ENCODE peak calls at places on chromosomes 3 and 15, in seven cellular contexts. R is sciatic nerve; V is activated CD8-positive, alpha-beta memory T cell treated with anti-CD3 and anti-CD28 coated beads, Interleukin-2, amount 10 ng/mL, durations not matched to agents 7 days and 5 days; I is NCI-H2171 treated with DMSO at 0.1 percent for 48 hours; D is ovary; F is COR-L47; X is activated naive CD4-positive, alpha-beta T cell treated with anti-CD3 and anti-CD28 coated beads, Interleukin-2, amount 50 U/mL, for 16 hours. M is an unnamed sample.

GRCh38 chr3:127685708-127686511 is 13.2 kb downstream of the ABTB1 start:
- DNase-seq in V (no peak), F (no peak), X (no peak), I (no peak), D (no peak), R (no peak), M (no peak)

GRCh38 chr3:170844377-170844776 is 25.6 kb downstream of the RPL22L1 start:
- DNase-seq in F (no peak), D (no peak), V (no peak), I (no peak), R (no peak), X (no peak), M (no peak)

GRCh38 chr3:172244011-172244410 is 204.2 kb downstream of the GHSR start:
- DNase-seq in I (no peak), V (no peak), D (no peak), X (no peak), R (no peak), F (no peak), M (no peak)

GRCh38 chr15:68106656-68107055 is 52.5 kb downstream of the PIAS1 start:
- DNase-seq in R (no peak), F (no peak), V (no peak), D (no peak), X (no peak), I (no peak), M (no peak)

GRCh38 chr15:44157679-44158078 is 37.4 kb downstream of the FRMD5 start:
- DNase-seq in X (no peak), V (no peak), I (no peak), R (no peak), D (no peak), F (no peak), M (peak)

GRCh38 chr3:127736801-127737539 is 64.2 kb downstream of the ABTB1 start:
- DNase-seq in X (no peak), V (no peak), I (no peak), F (no peak), R (no peak), D (no peak), M (no peak)

GRCh38 chr3:132723551-132723950 is 1.3 kb upstream of the NPHP3 start:
- DNase-seq in X (no peak), R (no peak), I (no peak), V (no peak), D (no peak), F (no peak), M (no peak)

GRCh38 chr3:47542614-47543173 is 29.2 kb upstream of the ELP6 start:
- DNase-seq in I (no peak), X (no peak), V (no peak), F (no peak), D (peak), R (peak), M (no peak)

GRCh38 chr3:57852896-57853295 is 96.8 kb downstream of the SLMAP start:
- DNase-seq in X (no peak), D (no peak), F (no peak), V (no peak), I (no peak), R (no peak), M (no peak)

GRCh38 chr3:145032790-145033189 is 1061.2 kb downstream of the DIPK2A start:
- DNase-seq in F (no peak), D (no peak), R (no peak), I (no peak), V (no peak), X (no peak), M (no peak)

GRCh38 chr3:59798372-59799086 is 748.7 kb upstream of the CFAP20DC start:
- DNase-seq in V (no peak), D (no peak), I (no peak), X (no peak), R (no peak), F (no peak), M (no peak)

GRCh38 chr3:172261053-172261452 is 187.2 kb downstream of the GHSR start:
- DNase-seq in V (no peak), F (no peak), I (no peak), X (no peak), D (no peak), R (no peak), M (no peak)

GRCh38 chr3:38610934-38611333 is 38.6 kb downstream of the SCN5A start:
- DNase-seq in X (no peak), D (no peak), F (no peak), V (no peak), I (no peak), R (peak), M (no peak)

GRCh38 chr3:188796122-188796631 is 375.6 kb upstream of the TPRG1 start:
- DNase-seq in I (no peak), F (no peak), V (no peak), R (no peak), D (no peak), X (no peak), M (peak)

GRCh38 chr15:43406808-43407207 is 35.9 kb downstream of the TUBGCP4 start:
- DNase-seq in I (no peak), F (no peak), D (no peak), X (no peak), R (no peak), V (no peak), M (no peak)

GRCh38 chr3:75294124-75294523 is 370.0 kb upstream of the FRG2C start:
- DNase-seq in X (no peak), V (no peak), D (peak), F (no peak), R (peak), I (no peak), M (peak)

GRCh38 chr3:31011383-31011782 is 116.9 kb upstream of the GADL1 start:
- DNase-seq in F (peak), R (no peak), I (peak), D (no peak), V (no peak), X (no peak), M (no peak)

GRCh38 chr3:67595424-67595823 is 59.0 kb downstream of the SUCLG2 start:
- DNase-seq in D (no peak), I (no peak), F (no peak), R (no peak), X (no peak), V (no peak), M (no peak)

GRCh38 chr3:143099213-143099612 is 20.4 kb upstream of the CHST2 start:
- DNase-seq in I (no peak), X (no peak), R (no peak), D (no peak), V (no peak), F (no peak), M (no peak)

GRCh38 chr15:98842192-98842972 is 165.2 kb downstream of the PGPEP1L start:
- DNase-seq in X (no peak), V (no peak), R (no peak), F (no peak), I (no peak), D (no peak), M (no peak)

GRCh38 chr3:188021502-188022040 is 132.4 kb upstream of the LPP start:
- DNase-seq in R (no peak), I (no peak), D (no peak), X (no peak), V (no peak), F (no peak), M (no peak)

GRCh38 chr3:127480196-127480933 is 110.2 kb downstream of the TPRA1 start:
- DNase-seq in I (no peak), X (no peak), R (peak), V (no peak), F (no peak), D (peak), M (no peak)

GRCh38 chr3:89300519-89300918 is 193.1 kb downstream of the EPHA3 start:
- DNase-seq in F (no peak), D (no peak), R (no peak), X (no peak), V (no peak), I (no peak), M (no peak)

GRCh38 chr15:46676233-46677206 is 1040.8 kb upstream of the SEMA6D start:
- DNase-seq in R (no peak), X (no peak), I (no peak), V (no peak), F (no peak), D (no peak), M (no peak)

GRCh38 chr3:120831066-120831465 is 76.9 kb upstream of the STXBP5L start:
- DNase-seq in V (no peak), D (no peak), I (no peak), F (no peak), R (no peak), X (no peak), M (no peak)

GRCh38 chr3:43218921-43219320 is 67.4 kb upstream of the SNRK start:
- DNase-seq in R (no peak), V (no peak), D (no peak), F (no peak), X (no peak), I (no peak), M (no peak)

GRCh38 chr3:120093119-120093922 is 926 bp downstream of the GSK3B start:
- DNase-seq in R (no peak), D (no peak), V (peak), I (peak), X (peak), F (no peak), M (peak)

GRCh38 chr3:48473617-48473952 is 27.0 kb downstream of the ATRIP start:
- DNase-seq in F (no peak), R (no peak), X (no peak), D (no peak), V (no peak), I (no peak), M (no peak)

GRCh38 chr3:183827809-183828537 is 2.6 kb upstream of the MAP6D1 start:
- DNase-seq in F (no peak), X (no peak), I (no peak), V (peak), D (no peak), R (no peak), M (no peak)

GRCh38 chr3:99999541-99999940 is 114.8 kb downstream of the FILIP1L start:
- DNase-seq in D (no peak), I (no peak), V (no peak), X (no peak), R (no peak), F (no peak), M (peak)

GRCh38 chr3:126816323-126816722 is 112.3 kb downstream of the CHCHD6 start:
- DNase-seq in F (no peak), R (no peak), D (no peak), V (peak), X (no peak), I (no peak), M (no peak)

GRCh38 chr3:181213347-181213746 is 223.8 kb upstream of the DNAJC19 start:
- DNase-seq in I (no peak), X (no peak), V (no peak), F (no peak), R (no peak), D (no peak), M (no peak)

GRCh38 chr3:112633757-112634156 is 7.2 kb downstream of the CCDC80 start:
- DNase-seq in X (no peak), R (no peak), V (no peak), I (peak), D (no peak), F (peak), M (no peak)

GRCh38 chr3:78867409-78868372 is 900.1 kb downstream of the ROBO1 start:
- DNase-seq in V (no peak), X (no peak), D (no peak), F (peak), R (no peak), I (peak), M (no peak)

GRCh38 chr3:151283907-151284461 is 5.6 kb upstream of the P2RY14 start:
- DNase-seq in I (no peak), R (no peak), F (no peak), D (peak), X (no peak), V (no peak), M (peak)